ENCODE peak calls at places on chromosome 6, in nine cellular contexts. G, A, O, P, J, C, X, I and F are unnamed samples.

GRCh38 chr6:85404497-85405174 is 45.2 kb upstream of the NT5E start:
- DNase-seq in G (peak), A (peak), I (peak), X (no peak), P (no peak), O (no peak), C (no peak), J (no peak), F (no peak)

GRCh38 chr6:3990692-3991491 is 88.0 kb downstream of the FAM217A start:
- DNase-seq in A (peak), J (peak), O (peak), I (peak), G (peak), X (peak), C (no peak), P (peak), F (peak)

GRCh38 chr6:1227935-1228753 is 83.8 kb upstream of the FOXQ1 start:
- DNase-seq in I (peak), G (peak), X (no peak), J (no peak), P (no peak), O (no peak), C (peak), A (peak), F (no peak)

GRCh38 chr6:142950291-142950690 is 5.3 kb upstream of the HIVEP2 start:
- DNase-seq in C (no peak), J (no peak), G (no peak), P (no peak), A (no peak), I (no peak), O (no peak), X (no peak), F (no peak)

GRCh38 chr6:136236491-136237293 is 13.4 kb downstream of the MTFR2 start:
- DNase-seq in O (no peak), G (no peak), P (no peak), J (no peak), X (no peak), I (no peak), A (no peak), C (no peak), F (no peak)

GRCh38 chr6:446418-447366 is 55.1 kb downstream of the IRF4 start:
- DNase-seq in C (no peak), X (peak), A (peak), I (no peak), O (no peak), P (peak), G (no peak), J (no peak), F (no peak)

GRCh38 chr6:78830810-78831209 is 36.5 kb upstream of the IRAK1BP1 start:
- DNase-seq in A (no peak), O (no peak), P (no peak), X (no peak), J (no peak), C (no peak), I (no peak), G (no peak), F (no peak)

GRCh38 chr6:170166511-170167122 is 124.3 kb downstream of the DLL1 start:
- DNase-seq in J (no peak), A (no peak), O (no peak), P (no peak), I (peak), G (no peak), C (peak), X (peak), F (no peak)

GRCh38 chr6:54801669-54802068 is 44.9 kb upstream of the FAM83B start:
- DNase-seq in G (no peak), X (no peak), A (no peak), P (no peak), J (no peak), O (no peak), C (no peak), I (no peak), F (no peak)

GRCh38 chr6:119449253-119450156 is 99.9 kb upstream of the MAN1A1 start:
- DNase-seq in A (no peak), C (no peak), O (no peak), P (no peak), G (no peak), I (no peak), X (no peak), J (no peak), F (no peak)

GRCh38 chr6:2982464-2983121 is 11.2 kb upstream of the SERPINB6 start:
- DNase-seq in C (no peak), X (no peak), O (no peak), J (no peak), I (no peak), P (no peak), A (no peak), G (no peak), F (no peak)

GRCh38 chr6:143055213-143055612 is 5.5 kb upstream of the AIG1 start:
- DNase-seq in I (no peak), O (no peak), X (no peak), J (no peak), G (no peak), P (no peak), C (no peak), A (no peak), F (no peak)

GRCh38 chr6:44762496-44762895 is 375.0 kb downstream of the CDC5L start:
- DNase-seq in X (no peak), C (no peak), G (no peak), A (no peak), O (no peak), J (no peak), P (no peak), I (no peak), F (no peak)
- TF ChIP-seq POLR2AphosphoS5 in X (no peak), C (no peak), G (no peak), A (no peak), O (no peak), J (no peak), P (no peak), I (no peak), F (no peak)

DNA sequence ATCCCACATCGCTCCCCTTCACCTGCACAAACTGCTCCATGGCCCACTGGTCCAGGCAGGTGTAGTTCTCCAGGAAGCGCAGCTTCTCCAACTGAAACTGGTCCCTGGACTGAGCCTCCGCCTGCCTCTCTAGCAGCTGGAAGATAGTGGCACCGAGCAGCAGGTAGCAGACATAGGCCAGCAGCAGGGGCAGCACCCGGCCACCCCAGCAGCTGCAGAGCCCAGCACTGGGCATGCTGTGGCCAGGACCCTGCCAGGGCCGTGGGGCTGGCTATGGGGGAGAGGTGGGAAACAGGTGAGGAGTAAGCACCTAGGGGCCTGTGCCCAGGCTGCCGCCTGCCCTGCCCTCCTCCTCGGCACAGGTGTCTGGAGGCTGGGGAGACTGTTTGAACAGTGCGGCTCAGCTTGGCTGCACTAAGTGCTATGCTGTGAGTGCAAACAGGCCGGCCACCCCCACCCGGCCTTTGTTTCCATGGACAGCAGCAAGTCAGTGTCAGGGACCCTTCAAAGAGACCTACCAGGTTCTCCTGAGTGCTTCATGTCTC is at the start of gene KCNK16:
- DNase-seq in X (no peak), J (no peak), I (no peak), O (no peak), P (no peak), A (no peak), G (no peak), C (peak), F (no peak)
- TF ChIP-seq POLR2A in X (no peak), J (no peak), I (no peak), O (no peak), P (no peak), A (no peak), G (no peak), C (no peak), F (no peak)

DNA sequence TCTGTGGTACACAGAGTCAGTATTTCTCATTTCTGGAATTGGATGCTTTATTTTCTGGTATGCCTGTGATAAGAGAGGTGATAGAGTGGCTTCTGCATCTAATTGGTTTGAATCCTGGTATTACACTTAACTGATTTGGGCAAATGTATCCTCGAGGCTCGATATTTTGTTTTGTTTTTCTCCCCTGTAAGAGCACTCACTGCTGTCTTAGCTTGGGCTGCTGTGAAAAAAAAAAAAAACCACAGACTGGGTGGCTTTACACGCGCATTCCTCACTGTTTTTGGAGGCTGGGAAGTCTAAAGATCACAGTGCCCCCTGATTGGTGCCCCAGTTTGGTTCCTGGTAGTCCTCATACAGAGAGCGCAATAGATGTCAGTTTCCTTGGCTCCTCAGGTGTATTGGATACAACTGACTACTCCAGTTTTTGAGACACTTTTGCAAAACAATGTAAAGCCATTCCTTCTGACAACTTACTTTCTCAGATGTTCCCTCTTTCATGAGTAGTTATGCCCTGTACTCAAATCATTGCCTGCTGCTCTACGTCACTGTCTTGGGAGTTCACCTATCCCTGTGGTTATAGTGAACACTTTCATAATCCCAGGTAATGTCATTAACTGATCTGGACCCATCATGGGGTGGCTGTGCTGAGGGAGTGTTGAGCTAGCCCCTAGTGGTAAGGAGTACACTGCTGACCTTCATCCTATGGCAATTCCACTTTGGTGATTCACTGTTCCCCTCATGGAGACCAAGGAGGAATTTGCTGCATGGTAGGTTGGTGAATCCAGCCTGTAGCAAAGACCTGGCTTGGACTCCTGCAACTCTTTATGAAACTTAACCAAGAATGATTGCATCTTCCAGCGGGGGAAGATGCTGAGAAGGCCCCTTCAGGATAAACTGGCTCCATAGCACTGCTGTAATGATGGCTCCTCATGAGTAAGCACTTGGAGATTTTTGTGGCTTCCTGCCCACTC is 3.5 kb upstream of the ACAT2 start:
- DNase-seq in I (no peak), A (no peak), O (no peak), J (no peak), P (no peak), X (no peak), C (no peak), G (peak), F (no peak)
- TF ChIP-seq POLR2AphosphoS5 in I (no peak), A (no peak), O (no peak), J (no peak), P (no peak), X (no peak), C (no peak), G (peak), F (peak)

GRCh38 chr6:46793138-46793537 is at the start of gene MEP1A:
- DNase-seq in J (no peak), P (no peak), G (peak), O (no peak), C (no peak), X (no peak), I (no peak), A (no peak), F (no peak)
- TF ChIP-seq POLR2A in J (no peak), P (no peak), G (no peak), O (no peak), C (no peak), X (no peak), I (no peak), A (peak), F (no peak)

GRCh38 chr6:110509617-110510231 is 33.3 kb upstream of the SLC22A16 start:
- DNase-seq in X (no peak), C (no peak), J (peak), I (peak), O (no peak), P (no peak), A (no peak), G (peak), F (no peak)
- TF ChIP-seq POLR2AphosphoS5 in X (no peak), C (no peak), J (no peak), I (no peak), O (no peak), P (no peak), A (no peak), G (no peak), F (no peak)

DNA sequence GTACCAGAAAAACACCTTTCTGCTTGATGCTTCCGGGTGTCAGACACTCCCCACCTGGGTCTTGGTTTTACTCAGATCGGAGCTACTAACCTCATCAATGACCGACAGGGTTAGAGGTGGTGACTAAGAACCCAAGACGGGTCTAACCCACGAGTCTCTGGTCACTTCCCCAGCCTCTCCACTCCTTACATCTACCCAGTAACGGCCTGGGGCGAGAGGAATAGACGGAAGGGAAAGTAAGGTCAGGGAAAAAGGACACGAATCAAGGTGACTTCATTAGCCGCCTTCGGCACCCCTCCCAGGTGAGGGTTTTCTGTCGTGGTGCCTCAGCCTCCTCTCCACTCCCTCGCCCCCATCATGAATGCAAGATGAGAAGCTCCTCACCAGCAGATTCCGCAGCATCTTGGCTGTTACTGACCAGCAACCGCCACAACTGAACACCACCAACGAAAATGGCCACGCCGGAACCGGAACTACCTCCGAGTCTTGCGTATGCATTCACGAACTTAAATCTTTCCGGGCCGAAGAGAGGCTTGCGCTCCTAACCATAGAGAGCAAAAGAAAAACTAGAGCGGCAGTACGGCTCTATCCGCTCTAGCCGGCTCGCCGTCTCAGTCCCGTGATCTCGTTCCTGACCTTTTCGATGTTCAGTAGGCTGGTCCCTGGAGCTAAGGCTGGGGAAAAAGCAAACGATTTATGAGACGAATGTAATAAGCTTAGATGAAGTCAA is at the start of gene COX7A2:
- DNase-seq in P (peak), O (peak), A (peak), X (peak), G (peak), I (peak), J (peak), C (no peak), F (peak)
- TF ChIP-seq POLR2A in P (peak), O (peak), A (peak), X (peak), G (peak), I (no peak), J (peak), C (peak), F (peak)

GRCh38 chr6:155272353-155273222 is 8.8 kb downstream of the CLDN20 start:
- DNase-seq in C (no peak), J (no peak), X (no peak), A (no peak), G (no peak), O (no peak), P (no peak), I (no peak), F (no peak)
- TF ChIP-seq POLR2AphosphoS5 in C (no peak), J (no peak), X (no peak), A (no peak), G (no peak), O (no peak), P (no peak), I (no peak), F (no peak)